ENCODE peak calls at places on chromosomes 3 and 15, in six cellular contexts. V, Z, H, L, G and D are unnamed samples.

GRCh38 chr15:50186752-50187151 is 4.8 kb downstream of the SLC27A2 start:
- DNase-seq in H (no peak), Z (no peak), L (no peak), G (no peak), V (no peak), D (no peak)

GRCh38 chr3:115800489-115801080 is 177.3 kb downstream of the GAP43 start:
- DNase-seq in G (no peak), H (no peak), V (no peak), L (no peak), Z (no peak), D (no peak)

GRCh38 chr15:87508086-87508485 is 748.5 kb downstream of the NTRK3 start:
- DNase-seq in L (no peak), V (no peak), G (no peak), Z (no peak), H (no peak), D (no peak)

GRCh38 chr3:11136116-11136515 is 18.2 kb upstream of the HRH1 start:
- DNase-seq in L (no peak), H (no peak), V (no peak), G (no peak), Z (no peak), D (no peak)

GRCh38 chr3:183584246-183584913 is 28.9 kb upstream of the KLHL6 start:
- DNase-seq in G (no peak), L (no peak), H (no peak), V (no peak), Z (no peak), D (no peak)

GRCh38 chr3:31312400-31312799 is 220.3 kb upstream of the STT3B start:
- DNase-seq in V (no peak), H (no peak), G (no peak), Z (no peak), L (no peak), D (no peak)

GRCh38 chr15:41806291-41807181 is 21.4 kb upstream of the JMJD7 start:
- DNase-seq in L (no peak), V (no peak), G (peak), Z (peak), H (no peak), D (no peak)

GRCh38 chr3:100023150-100023549 is 91.2 kb downstream of the FILIP1L start:
- DNase-seq in L (no peak), V (no peak), H (no peak), Z (peak), G (no peak), D (no peak)

GRCh38 chr15:95929232-95929846 is 401.2 kb upstream of the NR2F2 start:
- DNase-seq in H (peak), G (no peak), V (peak), Z (no peak), L (peak), D (no peak)

GRCh38 chr3:127889461-127889863 is 25.6 kb upstream of the KBTBD12 start:
- DNase-seq in H (no peak), Z (no peak), V (no peak), G (no peak), L (no peak), D (no peak)

GRCh38 chr3:191296041-191296541 is 33.1 kb upstream of the CCDC50 start:
- DNase-seq in Z (no peak), G (no peak), V (peak), H (no peak), L (no peak), D (no peak)

DNA sequence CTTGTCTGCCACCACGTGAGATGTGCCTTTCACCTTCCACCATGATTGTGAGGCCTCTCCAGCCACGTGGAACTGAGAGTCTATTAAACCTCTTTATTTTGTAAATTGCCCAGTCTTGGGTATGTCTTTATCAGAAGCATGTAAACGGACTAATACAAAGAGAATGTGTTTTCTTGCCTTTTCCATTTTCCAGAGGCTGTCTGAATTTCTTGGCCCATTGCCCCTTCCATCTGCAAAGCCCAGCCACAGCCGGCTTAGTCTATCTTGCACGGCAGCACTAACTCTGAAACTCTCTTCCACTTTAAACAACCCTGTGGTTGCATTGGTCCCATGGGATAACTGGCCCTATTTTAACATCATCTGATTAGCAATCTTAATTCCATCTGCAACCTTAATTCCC is 215.3 kb downstream of the LRTM1 start:
- DNase-seq in V (no peak), Z (no peak), G (no peak), L (no peak), H (no peak), D (no peak)
- TF ChIP-seq TAF1 in V (no peak), Z (no peak), G (no peak), L (no peak), H (no peak), D (no peak)

GRCh38 chr3:97820780-97821179 is 1.0 kb upstream of the CRYBG3 start:
- DNase-seq in H (no peak), Z (no peak), L (no peak), V (no peak), G (no peak), D (no peak)

GRCh38 chr3:97823503-97824004 is 1.7 kb downstream of the CRYBG3 start:
- DNase-seq in H (no peak), Z (no peak), L (no peak), V (no peak), G (no peak), D (no peak)

GRCh38 chr3:97823081-97823480 is 1.3 kb downstream of the CRYBG3 start:
- DNase-seq in Z (no peak), G (no peak), V (no peak), H (no peak), L (no peak), D (no peak)

GRCh38 chr3:97821413-97821809 is 400 bp upstream of the CRYBG3 start:
- DNase-seq in Z (no peak), L (peak), V (no peak), G (peak), H (no peak), D (no peak)

GRCh38 chr3:97821810-97822775 is at the start of gene CRYBG3:
- DNase-seq in V (peak), L (peak), Z (peak), G (peak), H (peak), D (peak)
- TF ChIP-seq POLR2A in V (peak), L (peak), Z (peak), G (no peak), H (no peak), D (peak)

DNA sequence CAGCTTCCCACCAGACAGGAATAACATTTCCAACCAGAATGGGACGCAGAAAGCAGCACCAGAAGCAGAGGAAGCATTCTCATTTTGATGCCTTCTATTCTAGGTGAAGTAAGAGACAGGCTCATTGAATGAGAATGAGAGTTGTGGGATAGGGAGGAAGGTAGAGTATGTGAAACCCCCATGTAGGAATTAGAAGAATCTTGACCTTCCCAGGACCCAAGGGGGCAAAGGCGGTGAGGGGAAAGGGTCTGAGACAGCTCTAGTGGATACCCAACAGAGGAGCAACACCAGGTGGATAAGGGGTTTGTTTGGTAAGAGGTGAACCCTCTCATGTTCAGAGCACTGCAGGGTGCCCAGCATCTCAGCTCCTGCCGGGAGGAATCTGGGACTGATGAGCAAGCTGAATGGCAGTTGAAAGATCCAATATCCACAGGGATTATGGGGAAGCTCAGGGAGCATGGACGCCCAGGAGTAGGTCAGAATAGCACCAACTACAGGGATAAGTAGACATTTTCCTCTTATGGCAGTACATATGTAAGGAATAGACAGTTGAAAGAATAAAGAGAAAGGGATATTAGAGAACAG is 77.0 kb downstream of the PLCL2 start:
- DNase-seq in G (no peak), V (no peak), Z (no peak), L (no peak), H (no peak), D (no peak)
- TF ChIP-seq TAF1 in G (no peak), V (no peak), Z (no peak), L (no peak), H (no peak), D (no peak)

DNA sequence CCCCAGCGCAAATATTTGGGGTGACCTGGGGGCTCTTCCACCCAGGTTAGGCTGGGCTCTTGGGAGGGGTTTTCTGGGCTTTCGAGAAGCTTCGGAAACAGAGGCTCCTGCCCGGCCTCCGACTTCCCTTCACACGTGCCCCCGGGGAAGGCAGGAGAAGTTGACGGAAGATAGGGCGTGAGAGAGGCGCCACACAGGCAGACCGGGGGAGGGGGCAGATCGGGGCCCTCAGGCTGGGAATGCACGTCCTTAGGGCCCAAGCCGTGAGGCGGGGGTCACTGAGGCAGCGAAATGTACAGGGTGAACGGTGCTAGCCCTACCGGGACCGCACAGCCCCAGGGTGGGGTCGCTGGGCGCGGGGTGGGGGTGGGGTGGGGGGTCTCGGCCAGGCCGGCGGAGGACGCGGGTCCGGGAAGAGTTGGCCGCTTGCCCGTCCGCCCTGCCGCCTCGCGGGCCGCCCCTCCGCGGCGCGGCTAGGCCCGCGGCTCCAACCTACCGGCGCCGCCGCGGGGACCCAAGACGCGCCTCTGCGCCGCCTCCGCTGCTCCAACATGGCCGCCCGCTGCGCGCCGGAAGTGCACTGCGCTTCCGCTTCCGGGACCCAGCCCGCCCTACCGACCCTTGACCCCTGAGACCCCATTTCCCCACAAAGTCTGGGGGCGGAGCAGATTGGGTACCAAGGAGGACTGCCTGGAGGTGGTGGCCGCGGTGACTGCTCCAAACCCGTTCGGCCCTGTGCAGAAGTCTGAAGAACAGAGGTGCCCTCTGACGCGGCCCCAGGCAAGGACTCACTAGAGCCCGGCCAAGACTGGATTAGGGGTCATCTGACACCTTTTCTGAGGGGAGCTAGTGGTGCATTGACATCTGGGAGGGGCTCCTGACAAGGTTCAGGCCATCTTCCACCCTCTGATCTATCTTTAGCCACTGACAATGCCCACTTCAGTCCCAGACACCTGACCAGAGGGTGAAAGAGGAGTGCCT is at the start of gene CCDC71:
- DNase-seq in H (peak), Z (peak), V (peak), G (peak), L (peak), D (peak)
- TF ChIP-seq POLR2A in H (peak), Z (no peak), V (peak), G (no peak), L (peak), D (peak)

GRCh38 chr15:82656641-82657266 is 9.6 kb upstream of the CPEB1 start:
- DNase-seq in G (no peak), V (no peak), H (no peak), L (no peak), Z (no peak), D (no peak)
- TF ChIP-seq TAF1 in G (no peak), V (no peak), H (no peak), L (no peak), Z (no peak), D (no peak)

GRCh38 chr3:119034256-119035013 is at the start of gene IGSF11:
- DNase-seq in G (peak), H (peak), Z (peak), V (no peak), L (peak), D (peak)
- TF ChIP-seq POLR2A in G (no peak), H (no peak), Z (no peak), V (no peak), L (no peak), D (no peak)

GRCh38 chr15:75045332-75046015 is 22.1 kb downstream of the PPCDC start:
- DNase-seq in G (no peak), Z (no peak), L (no peak), V (peak), H (no peak), D (no peak)

GRCh38 chr15:75038948-75039533 is 15.7 kb downstream of the PPCDC start:
- DNase-seq in H (peak), L (no peak), Z (no peak), V (no peak), G (no peak), D (no peak)

GRCh38 chr15:75043509-75044257 is 20.3 kb downstream of the PPCDC start:
- DNase-seq in H (peak), G (no peak), Z (peak), L (no peak), V (peak), D (peak)

GRCh38 chr15:75044258-75044878 is 21.0 kb downstream of the PPCDC start:
- DNase-seq in G (no peak), L (no peak), V (no peak), H (no peak), Z (no peak), D (no peak)

GRCh38 chr15:75042730-75043508 is 19.5 kb downstream of the PPCDC start:
- DNase-seq in L (peak), V (peak), Z (peak), H (peak), G (peak), D (peak)
- TF ChIP-seq TAF1 in L (peak), V (peak), Z (no peak), H (peak), G (no peak), D (peak)

GRCh38 chr3:77079988-77080585 is 40.2 kb downstream of the ROBO2 start:
- DNase-seq in H (no peak), G (no peak), L (no peak), V (no peak), Z (no peak), D (no peak)
- TF ChIP-seq POLR2A in H (no peak), G (no peak), L (no peak), V (no peak), Z (no peak), D (no peak)

DNA sequence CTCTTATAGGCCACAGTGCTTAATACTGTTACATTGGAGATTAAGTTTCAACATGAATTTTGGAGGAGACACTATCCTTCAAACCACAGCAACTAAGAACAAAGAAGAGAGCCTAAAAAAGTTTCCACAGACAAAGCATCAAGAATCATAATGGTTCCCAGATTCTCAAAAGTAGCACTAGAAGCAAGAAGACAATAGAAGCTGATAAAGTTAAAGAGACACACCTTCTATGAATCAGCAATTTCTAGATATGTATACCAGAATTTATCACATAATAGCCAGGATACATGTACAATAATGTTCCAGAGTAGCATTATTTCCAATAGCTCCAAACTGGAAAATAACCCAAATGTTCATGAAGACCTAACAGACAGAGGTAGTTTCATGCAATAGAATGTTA is 12.2 kb downstream of the NKIRAS1 start:
- DNase-seq in V (no peak), G (no peak), L (no peak), H (no peak), Z (no peak), D (no peak)
- TF ChIP-seq TAF1 in V (no peak), G (no peak), L (no peak), H (no peak), Z (no peak), D (no peak)

DNA sequence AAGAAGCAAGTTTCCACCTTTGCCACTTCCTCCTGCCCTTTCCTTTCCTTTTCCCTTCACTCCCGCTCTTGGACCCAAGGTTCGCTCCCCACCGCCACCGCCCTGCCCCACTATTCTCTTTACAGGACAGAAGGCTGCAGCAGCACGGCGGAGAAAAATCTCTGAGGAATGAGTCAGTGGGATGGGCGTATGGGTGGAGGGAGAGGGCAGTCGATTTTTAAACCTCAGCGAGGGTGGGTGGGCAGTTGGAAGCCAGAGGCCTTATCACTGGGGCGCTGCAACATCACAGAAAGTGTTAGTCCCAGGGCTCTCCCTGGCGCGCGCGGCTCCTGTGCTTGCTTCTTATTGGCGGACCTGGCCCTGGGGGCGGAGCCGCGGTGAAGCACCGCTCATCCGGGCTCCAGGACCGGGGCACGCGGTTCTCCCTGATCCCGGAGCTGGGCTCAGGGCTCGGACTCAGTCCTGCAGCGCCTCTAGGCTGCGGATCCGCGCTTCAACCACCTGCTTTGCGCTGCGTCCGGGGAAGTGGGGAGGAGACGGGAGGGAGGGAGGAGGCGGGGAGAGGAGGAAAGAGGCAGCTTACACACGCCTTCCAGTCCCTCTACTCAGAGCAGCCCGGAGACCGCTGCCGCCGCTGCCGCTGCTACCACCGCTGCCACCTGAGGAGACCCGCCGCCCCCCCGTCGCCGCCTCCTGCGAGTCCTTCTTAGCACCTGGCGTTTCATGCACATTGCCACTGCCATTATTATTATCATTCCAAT is at the start of gene ALCAM:
- DNase-seq in V (peak), L (peak), H (peak), Z (peak), G (peak), D (peak)
- TF ChIP-seq POLR2A in V (peak), L (peak), H (no peak), Z (peak), G (no peak), D (peak)